ENCODE peak calls at places on chromosomes 13 and 19, in five cellular contexts. S is H9, V is IMR-90, N is neural progenitor cell, I is A549. L is an unnamed sample. For H3K4me1, the result is how much of the 10 kb centered on the place peaks cover.

GRCh38 chr13:109100705-109101104 is 471.3 kb downstream of the MYO16 start:
- DNase-seq in S (no peak), V (no peak), N (no peak), I (no peak), L (no peak)

GRCh38 chr19:5691205-5691929 is 1.3 kb downstream of the RPL36 start:
- DNase-seq in S (peak), V (peak), N (peak), I (peak), L (no peak)

GRCh38 chr13:66365101-66365500 is 865.0 kb downstream of the PCDH9 start:
- DNase-seq in S (no peak), V (peak), N (no peak), I (no peak), L (no peak)

GRCh38 chr13:40787062-40787461 is 2.3 kb upstream of the SLC25A15 start:
- DNase-seq in S (peak), V (peak), N (no peak), I (no peak), L (no peak)

GRCh38 chr19:10766681-10767201 is 48.9 kb downstream of the DNM2 start:
- DNase-seq in S (no peak), V (peak), N (no peak), I (no peak), L (no peak)

GRCh38 chr19:29376855-29377354 is 148.9 kb upstream of the VSTM2B start:
- DNase-seq in S (peak), V (no peak), N (no peak), I (no peak), L (no peak)

GRCh38 chr19:11737964-11738745 is 591 bp downstream of the ZNF823 start:
- DNase-seq in S (peak), V (peak), N (peak), I (peak), L (peak)

GRCh38 chr19:55489711-55490477 is 1.7 kb downstream of the SSC5D start:
- DNase-seq in S (no peak), V (no peak), N (no peak), I (no peak), L (no peak)

GRCh38 chr13:95494082-95494681 is 58.3 kb upstream of the CLDN10 start:
- DNase-seq in S (no peak), V (peak), N (peak), I (peak), L (no peak)

GRCh38 chr19:52533901-52534300 is 6.4 kb downstream of the ZNF808 start:
- DNase-seq in S (no peak), V (no peak), N (no peak), I (no peak), L (no peak)

GRCh38 chr19:33865306-33865705 is 68.6 kb downstream of the KCTD15 start:
- DNase-seq in S (no peak), V (no peak), N (no peak), I (no peak), L (no peak)

GRCh38 chr13:111341886-111342285 is 21.4 kb downstream of the TEX29 start:
- DNase-seq in S (peak), V (no peak), N (no peak), I (no peak), L (no peak)

GRCh38 chr13:93309886-93310520 is 83.4 kb downstream of the GPC6 start:
- DNase-seq in S (no peak), V (peak), N (peak), I (peak), L (no peak)

GRCh38 chr13:92573467-92574057 is 653.0 kb upstream of the GPC6 start:
- DNase-seq in S (peak), V (peak), N (peak), I (peak), L (no peak)

GRCh38 chr13:59038824-59039223 is 1124.9 kb downstream of the DIAPH3 start:
- DNase-seq in S (no peak), V (peak), N (no peak), I (peak), L (no peak)

GRCh38 chr19:18650048-18650435 is 13.2 kb downstream of the KLHL26 start:
- DNase-seq in S (no peak), V (peak), N (no peak), I (no peak), L (no peak)

GRCh38 chr13:26991508-26992181 is 180.0 kb downstream of the USP12 start:
- DNase-seq in S (no peak), V (peak), N (no peak), I (peak), L (peak)

GRCh38 chr19:39498262-39499081 is at the start of gene DLL3:
- DNase-seq in S (peak), V (peak), N (peak), I (no peak), L (no peak)

GRCh38 chr13:67148219-67148583 is 81.9 kb downstream of the PCDH9 start:
- DNase-seq in S (no peak), V (peak), N (no peak), I (no peak), L (no peak)

GRCh38 chr13:23321534-23322241 is 111.8 kb downstream of the SACS start:
- DNase-seq in S (no peak), V (peak), N (no peak), I (peak), L (no peak)

GRCh38 chr19:15297416-15298224 is 34.7 kb downstream of the BRD4 start:
- DNase-seq in S (no peak), V (peak), N (no peak), I (peak), L (no peak)

GRCh38 chr19:24033962-24034342 is 53.0 kb upstream of the ZNF254 start:
- DNase-seq in S (no peak), V (peak), N (peak), I (peak), L (peak)

GRCh38 chr19:33177417-33177976 is 16.6 kb upstream of the LRP3 start:
- DNase-seq in S (no peak), V (no peak), N (peak), I (peak), L (no peak)

GRCh38 chr19:18672606-18673337 is 10.7 kb upstream of the CRTC1 start:
- DNase-seq in S (peak), V (peak), N (peak), I (peak), L (peak)

GRCh38 chr13:45369116-45369515 is 28.1 kb upstream of the TPT1 start:
- DNase-seq in S (no peak), V (no peak), N (no peak), I (no peak), L (no peak)

GRCh38 chr19:10392120-10392519 is 11.2 kb downstream of the CDC37 start:
- DNase-seq in S (no peak), V (no peak), N (no peak), I (no peak), L (no peak)

GRCh38 chr13:45409993-45410392 is 8.2 kb downstream of the SLC25A30 start:
- DNase-seq in S (no peak), V (no peak), N (no peak), I (no peak), L (no peak)

GRCh38 chr19:52923782-52924593 is 760 bp upstream of the ZNF888 start:
- DNase-seq in S (peak), V (no peak), N (no peak), I (no peak), L (no peak)

GRCh38 chr19:7986321-7987083 is 18.9 kb downstream of the ELAVL1 start:
- DNase-seq in S (no peak), V (peak), N (no peak), I (peak), L (peak)
- H3K4me1 ChIP-seq in S (under half), V (under half), N (under half), I (under half), L (under half)

GRCh38 chr13:73767747-73768315 is 366.4 kb downstream of the KLF12 start:
- DNase-seq in S (no peak), V (no peak), N (peak), I (peak), L (no peak)
- TF ChIP-seq CTCF in S (peak), V (peak), N (peak), I (no peak), L (peak)

GRCh38 chr13:102128216-102128800 is 273.5 kb downstream of the FGF14 start:
- DNase-seq in S (no peak), V (peak), N (no peak), I (no peak), L (no peak)
- H3K4me2 ChIP-seq in S (no peak), V (no peak), N (no peak), I (no peak), L (no peak)

GRCh38 chr13:112764864-112765561 is 75.2 kb downstream of the ATP11A start:
- DNase-seq in S (peak), V (no peak), N (no peak), I (no peak), L (no peak)
- H3K4me1 ChIP-seq in S (under half), V (under half), N (under half), I (under half), L (under half)

GRCh38 chr19:16412596-16413355 is 59.0 kb downstream of the EPS15L1 start:
- DNase-seq in S (no peak), V (no peak), N (no peak), I (no peak), L (no peak)
- TF ChIP-seq CTCF in S (no peak), V (no peak), N (no peak), I (no peak), L (no peak)

GRCh38 chr13:32036131-32036695 is 4.6 kb downstream of the FRY start:
- DNase-seq in S (no peak), V (no peak), N (no peak), I (no peak), L (no peak)

GRCh38 chr13:32039056-32039455 is 7.5 kb downstream of the FRY start:
- DNase-seq in S (no peak), V (peak), N (no peak), I (no peak), L (no peak)

GRCh38 chr13:32036762-32037161 is 5.2 kb downstream of the FRY start:
- DNase-seq in S (no peak), V (no peak), N (no peak), I (no peak), L (no peak)

GRCh38 chr13:32038353-32038752 is 6.8 kb downstream of the FRY start:
- DNase-seq in S (no peak), V (no peak), N (no peak), I (no peak), L (no peak)

GRCh38 chr13:32037471-32037870 is 5.9 kb downstream of the FRY start:
- DNase-seq in S (no peak), V (no peak), N (no peak), I (no peak), L (no peak)
- H3K4me2 ChIP-seq in S (no peak), V (no peak), N (no peak), I (no peak), L (no peak)

GRCh38 chr19:47641891-47642485 is 33.1 kb downstream of the BICRA start:
- DNase-seq in S (no peak), V (no peak), N (no peak), I (no peak), L (no peak)
- H3K4me1 ChIP-seq in S (under half), V (under half), N (under half), I (under half), L (under half)